ENCODE peak calls at places on chromosome 19, in five cellular contexts. J, E, Y, F and T are unnamed samples.

GRCh38 chr19:9962623-9963290 is 26.4 kb upstream of the OLFM2 start:
- DNase-seq in J (no peak), E (no peak), Y (no peak), F (no peak), T (no peak)

GRCh38 chr19:46196410-46197124 is 33.0 kb upstream of the IGFL1 start:
- DNase-seq in J (no peak), E (no peak), Y (no peak), F (no peak), T (no peak)

GRCh38 chr19:48591021-48591420 is 15.5 kb upstream of the SPACA4 start:
- DNase-seq in J (no peak), E (no peak), Y (no peak), F (no peak), T (peak)

GRCh38 chr19:47187023-47187655 is 43.9 kb downstream of the BBC3 start:
- DNase-seq in J (no peak), E (no peak), Y (no peak), F (peak), T (peak)

GRCh38 chr19:7447648-7448047 is 41.2 kb downstream of the PEX11G start:
- DNase-seq in J (no peak), E (no peak), Y (no peak), F (no peak), T (no peak)

GRCh38 chr19:47663435-47663910 is 49.7 kb upstream of the EHD2 start:
- DNase-seq in J (no peak), E (no peak), Y (no peak), F (no peak), T (no peak)

GRCh38 chr19:45446295-45446694 is 21.5 kb upstream of the FOSB start:
- DNase-seq in J (no peak), E (no peak), Y (no peak), F (peak), T (no peak)

GRCh38 chr19:10535613-10536012 is 8.1 kb upstream of the ATG4D start:
- DNase-seq in J (no peak), E (no peak), Y (no peak), F (no peak), T (no peak)

GRCh38 chr19:41883463-41883820 is 458 bp downstream of the ARHGEF1 start:
- DNase-seq in J (no peak), E (no peak), Y (no peak), F (no peak), T (no peak)

GRCh38 chr19:14977128-14977527 is 2.5 kb downstream of the SLC1A6 start:
- DNase-seq in J (no peak), E (no peak), Y (no peak), F (no peak), T (no peak)

GRCh38 chr19:14248578-14249011 is 42.6 kb upstream of the ADGRL1 start:
- DNase-seq in J (peak), E (peak), Y (no peak), F (peak), T (peak)

GRCh38 chr19:46611791-46612190 is 10.7 kb downstream of the CALM3 start:
- DNase-seq in J (peak), E (no peak), Y (no peak), F (peak), T (no peak)

GRCh38 chr19:49749055-49749716 is 13.9 kb downstream of the TSKS start:
- DNase-seq in J (no peak), E (no peak), Y (no peak), F (peak), T (peak)

GRCh38 chr19:46303702-46304397 is 7.0 kb downstream of the HIF3A start:
- DNase-seq in J (peak), E (peak), Y (peak), F (peak), T (peak)

GRCh38 chr19:30664358-30665058 is 292.3 kb downstream of the ZNF536 start:
- DNase-seq in J (no peak), E (no peak), Y (no peak), F (peak), T (peak)

GRCh38 chr19:51456541-51457290 is 1.5 kb downstream of the SIGLEC8 start:
- DNase-seq in J (no peak), E (no peak), Y (no peak), F (no peak), T (no peak)

GRCh38 chr19:46031781-46032596 is 8.8 kb downstream of the IGFL4 start:
- DNase-seq in J (no peak), E (no peak), Y (no peak), F (no peak), T (peak)

DNA sequence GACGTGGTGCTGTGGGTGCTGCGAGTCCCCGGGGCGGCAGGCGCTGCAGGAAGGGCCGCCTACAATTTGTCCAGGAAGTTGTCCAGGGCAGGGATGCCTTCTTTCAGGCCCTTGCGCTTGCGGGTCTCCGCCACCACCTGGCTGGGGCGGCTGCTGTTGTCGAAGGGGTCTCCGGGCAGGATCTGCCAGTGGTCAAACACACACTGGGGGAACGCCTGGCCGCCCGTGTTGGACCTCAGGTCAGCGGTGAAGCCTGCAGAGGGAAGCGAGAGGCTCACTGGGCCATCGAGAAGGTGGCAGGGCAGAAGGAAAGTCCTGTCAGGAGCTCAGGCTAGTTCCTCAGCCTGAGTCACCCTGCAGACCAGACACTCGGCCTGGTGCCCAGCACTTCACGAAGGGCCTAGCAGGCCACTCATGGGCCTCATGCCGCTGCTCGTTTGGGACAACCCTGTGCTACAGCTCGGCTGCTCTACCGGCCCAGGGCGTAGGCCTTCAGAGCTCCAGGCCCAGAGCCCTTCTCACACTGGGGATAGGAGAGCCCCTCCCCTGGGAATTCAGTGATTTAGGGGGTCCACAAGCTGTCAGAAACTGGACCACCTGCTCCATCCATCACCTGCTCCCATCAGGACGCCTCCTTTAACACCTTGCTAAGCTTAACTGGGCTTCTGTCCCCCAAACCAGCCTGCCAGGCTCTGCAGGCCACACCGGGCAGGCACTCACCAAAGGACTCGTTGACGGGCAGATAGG is 5.8 kb upstream of the DAPK3 start:
- DNase-seq in J (peak), E (no peak), Y (no peak), F (peak), T (peak)
- H3K4me3 ChIP-seq in J (no peak), E (no peak), Y (no peak), F (no peak), T (no peak)

GRCh38 chr19:18000981-18001836 is 6.8 kb upstream of the ARRDC2 start:
- DNase-seq in J (peak), E (no peak), Y (peak), F (peak), T (peak)

GRCh38 chr19:17999685-18000479 is 8.1 kb upstream of the ARRDC2 start:
- DNase-seq in J (no peak), E (no peak), Y (no peak), F (no peak), T (no peak)

GRCh38 chr19:18001837-18002345 is 6.1 kb upstream of the ARRDC2 start:
- DNase-seq in J (no peak), E (no peak), Y (no peak), F (peak), T (no peak)

GRCh38 chr19:18000480-18000980 is 7.4 kb upstream of the ARRDC2 start:
- DNase-seq in J (no peak), E (no peak), Y (no peak), F (no peak), T (no peak)

GRCh38 chr19:18002347-18002850 is 5.6 kb upstream of the ARRDC2 start:
- DNase-seq in J (no peak), E (no peak), Y (no peak), F (peak), T (no peak)
- H3K4me3 ChIP-seq in J (no peak), E (no peak), Y (peak), F (peak), T (no peak)

GRCh38 chr19:38319421-38320258 is at the start of gene KCNK6:
- DNase-seq in J (peak), E (no peak), Y (peak), F (peak), T (peak)

GRCh38 chr19:38316477-38317067 is 825 bp upstream of the YIF1B start:
- DNase-seq in J (no peak), E (no peak), Y (no peak), F (no peak), T (no peak)

GRCh38 chr19:38320969-38321339 is 1.3 kb downstream of the KCNK6 start:
- DNase-seq in J (no peak), E (no peak), Y (no peak), F (no peak), T (no peak)

GRCh38 chr19:38317104-38317612 is 1.4 kb upstream of the YIF1B start:
- DNase-seq in J (no peak), E (no peak), Y (no peak), F (no peak), T (no peak)

GRCh38 chr19:38318595-38319142 is 976 bp upstream of the KCNK6 start:
- DNase-seq in J (peak), E (no peak), Y (no peak), F (no peak), T (no peak)
- H3K4me3 ChIP-seq in J (no peak), E (no peak), Y (no peak), F (no peak), T (no peak)

GRCh38 chr19:17926044-17926443 is 6.8 kb upstream of the CCDC124 start:
- DNase-seq in J (no peak), E (no peak), Y (no peak), F (no peak), T (no peak)
- H3K4me3 ChIP-seq in J (no peak), E (no peak), Y (no peak), F (no peak), T (no peak)

DNA sequence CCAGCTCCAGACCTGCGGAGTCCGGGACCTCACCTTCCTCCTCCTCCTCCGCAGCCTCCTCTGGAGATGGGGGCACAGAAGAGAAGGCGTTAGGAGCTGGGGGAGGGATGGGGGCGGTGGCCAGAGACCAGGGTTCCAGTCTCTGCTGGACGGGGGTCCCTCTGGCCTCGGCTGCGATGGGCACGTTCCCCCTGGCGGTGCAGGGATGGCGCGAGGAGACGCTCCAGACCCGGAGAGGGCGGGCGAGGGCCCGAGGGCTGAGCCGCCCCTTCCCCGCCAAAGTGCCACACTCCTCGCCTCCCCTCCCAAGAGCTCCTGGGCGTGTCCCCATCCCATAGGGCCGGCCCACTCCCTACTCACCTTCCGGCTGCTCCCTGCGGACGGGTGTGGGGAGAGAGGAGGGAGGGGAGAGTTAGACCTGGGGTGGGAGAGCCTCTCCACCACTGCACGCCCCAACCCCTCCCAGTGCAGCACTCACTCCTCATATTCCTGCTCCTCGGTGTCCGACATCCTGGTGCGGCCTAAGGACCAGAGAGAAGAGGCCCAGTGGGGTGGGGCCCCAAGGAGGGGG is 2.3 kb downstream of the TNNT1 start:
- DNase-seq in J (no peak), E (no peak), Y (no peak), F (peak), T (no peak)
- H3K4me3 ChIP-seq in J (no peak), E (peak), Y (no peak), F (peak), T (peak)

GRCh38 chr19:53466726-53467125 is 807 bp upstream of the ZNF813 start:
- DNase-seq in J (no peak), E (no peak), Y (no peak), F (peak), T (no peak)
- H3K4me3 ChIP-seq in J (peak), E (no peak), Y (peak), F (peak), T (peak)

GRCh38 chr19:2250765-2251576 is 1.8 kb downstream of the AMH start:
- DNase-seq in J (no peak), E (no peak), Y (no peak), F (peak), T (no peak)

GRCh38 chr19:2254052-2254872 is 2.0 kb downstream of the JSRP1 start:
- DNase-seq in J (no peak), E (peak), Y (no peak), F (peak), T (peak)

GRCh38 chr19:2251577-2252480 is 2.7 kb downstream of the AMH start:
- DNase-seq in J (no peak), E (no peak), Y (no peak), F (peak), T (no peak)

GRCh38 chr19:2253106-2254051 is 2.8 kb downstream of the JSRP1 start:
- DNase-seq in J (no peak), E (no peak), Y (no peak), F (peak), T (peak)

GRCh38 chr19:2252481-2253105 is 3.5 kb downstream of the AMH start:
- DNase-seq in J (no peak), E (no peak), Y (no peak), F (peak), T (no peak)
- H3K4me3 ChIP-seq in J (no peak), E (no peak), Y (peak), F (no peak), T (no peak)

GRCh38 chr19:34432797-34433196 is 4.6 kb downstream of the UBA2 start:
- DNase-seq in J (no peak), E (no peak), Y (no peak), F (no peak), T (peak)

GRCh38 chr19:34428549-34429285 is 536 bp downstream of the UBA2 start:
- DNase-seq in J (no peak), E (peak), Y (no peak), F (peak), T (peak)

GRCh38 chr19:34430738-34431625 is 2.8 kb downstream of the UBA2 start:
- DNase-seq in J (no peak), E (peak), Y (no peak), F (peak), T (peak)

GRCh38 chr19:34429553-34429952 is 1.4 kb downstream of the UBA2 start:
- DNase-seq in J (no peak), E (no peak), Y (no peak), F (no peak), T (no peak)

DNA sequence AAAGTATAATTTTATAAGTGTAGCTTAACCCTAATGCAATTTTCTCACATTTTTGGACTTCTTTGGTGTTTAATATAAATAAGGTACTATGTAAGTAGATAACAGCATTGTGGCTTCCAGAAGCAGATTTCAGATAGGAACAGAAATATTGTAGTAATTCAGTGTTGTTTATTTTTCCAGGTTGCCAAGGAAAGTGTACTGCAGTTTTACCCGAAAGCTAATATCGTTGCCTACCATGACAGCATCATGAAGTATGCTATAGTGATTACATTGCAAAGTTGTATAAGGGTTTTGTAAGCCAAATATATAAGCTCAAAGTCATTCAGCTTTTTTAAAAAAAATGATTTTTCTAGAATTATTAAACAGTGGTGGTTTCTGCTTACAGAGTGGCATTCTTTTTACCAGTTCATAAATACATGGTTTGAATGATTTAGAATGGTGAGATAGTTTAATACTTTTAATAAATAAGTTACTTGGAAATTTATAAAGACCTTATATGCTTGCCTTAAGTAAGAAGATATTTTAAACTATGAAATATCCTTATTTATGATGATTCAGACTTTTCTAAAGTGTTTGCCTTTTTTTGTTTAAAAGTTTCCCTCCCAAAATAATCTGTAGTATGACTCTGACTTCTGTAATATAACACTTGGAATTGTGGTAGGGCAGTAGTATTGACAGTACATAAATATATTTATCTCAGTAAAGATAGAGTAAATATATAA is 3.7 kb downstream of the UBA2 start:
- DNase-seq in J (no peak), E (no peak), Y (no peak), F (no peak), T (no peak)
- H3K4me3 ChIP-seq in J (no peak), E (no peak), Y (no peak), F (no peak), T (no peak)

GRCh38 chr19:56105090-56105701 is 15.9 kb downstream of the ZNF787 start:
- DNase-seq in J (peak), E (peak), Y (peak), F (no peak), T (peak)
- H3K4me3 ChIP-seq in J (no peak), E (no peak), Y (no peak), F (no peak), T (no peak)